ENCODE peak calls at places on chromosomes 16 and 17, in four cellular contexts. J, W, O and E are unnamed samples.

GRCh38 chr16:85560932-85561247 is 52.2 kb upstream of the GSE1 start:
- DNase-seq in O (no peak), W (no peak), J (no peak), E (no peak)

GRCh38 chr17:32452281-32452680 is 8.0 kb downstream of the PSMD11 start:
- DNase-seq in W (no peak), O (no peak), J (no peak), E (no peak)

GRCh38 chr17:82751171-82751570 is 694 bp upstream of the TBCD start:
- DNase-seq in J (no peak), W (no peak), O (no peak), E (no peak)

GRCh38 chr16:69535123-69536050 is 30.4 kb upstream of the NFAT5 start:
- DNase-seq in W (no peak), O (peak), J (no peak), E (no peak)

GRCh38 chr16:87677830-87678229 is 75.5 kb downstream of the JPH3 start:
- DNase-seq in O (no peak), J (no peak), W (no peak), E (no peak)

GRCh38 chr16:11342021-11342855 is 3.0 kb upstream of the RMI2 start:
- DNase-seq in J (peak), O (no peak), W (no peak), E (no peak)

GRCh38 chr17:75842963-75843576 is 1.1 kb downstream of the UNC13D start:
- DNase-seq in W (no peak), J (peak), O (no peak), E (peak)

GRCh38 chr16:1057252-1057932 is 15.2 kb upstream of the SSTR5 start:
- DNase-seq in W (no peak), O (peak), J (peak), E (peak)

GRCh38 chr17:227581-228222 is 46.3 kb upstream of the DOC2B start:
- DNase-seq in O (no peak), J (no peak), W (no peak), E (no peak)

GRCh38 chr17:1498233-1498632 is 5.7 kb upstream of the MYO1C start:
- DNase-seq in W (no peak), O (no peak), J (no peak), E (no peak)

GRCh38 chr16:2985457-2985856 is 5.2 kb upstream of the PKMYT1 start:
- DNase-seq in J (no peak), W (no peak), O (no peak), E (no peak)

GRCh38 chr16:2987286-2987685 is 7.0 kb upstream of the PKMYT1 start:
- DNase-seq in J (no peak), W (no peak), O (no peak), E (no peak)

GRCh38 chr16:2987854-2988253 is 7.6 kb upstream of the PKMYT1 start:
- DNase-seq in W (no peak), J (no peak), O (no peak), E (no peak)

GRCh38 chr16:2985893-2986355 is 5.7 kb upstream of the PKMYT1 start:
- DNase-seq in W (no peak), O (no peak), J (no peak), E (no peak)

DNA sequence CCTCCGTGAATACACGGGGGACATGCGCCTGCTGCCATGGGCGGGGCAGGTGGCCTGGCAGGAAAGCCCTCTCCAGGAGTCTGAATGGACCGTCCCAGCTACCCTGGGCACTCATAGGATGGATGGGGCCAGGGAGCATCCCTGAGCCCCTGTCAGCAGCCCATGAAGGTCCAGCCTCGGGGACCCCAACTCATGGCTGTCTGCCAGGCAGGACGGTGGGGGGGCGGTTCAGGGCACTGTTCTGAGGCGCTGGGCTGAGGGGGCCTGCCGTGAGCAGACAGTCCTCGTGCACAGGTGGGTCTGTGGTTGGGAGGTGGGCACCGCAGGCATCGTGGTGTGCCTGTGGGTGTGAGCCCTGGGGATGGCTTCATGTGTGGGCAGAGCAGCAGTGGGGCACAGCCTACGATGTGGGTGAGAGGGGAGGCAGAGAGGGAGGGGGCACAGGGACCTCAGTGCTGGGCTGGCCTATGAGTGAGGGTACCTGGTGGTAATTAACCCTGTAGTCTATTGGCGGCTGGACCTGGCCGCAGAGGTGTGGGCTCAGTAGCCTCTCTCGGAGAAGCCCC is 6.5 kb upstream of the PKMYT1 start:
- DNase-seq in J (no peak), O (no peak), W (no peak), E (no peak)
- TF ChIP-seq CTCF in J (no peak), O (no peak), W (no peak), E (no peak)

GRCh38 chr16:70704586-70704985 is 18.7 kb upstream of the MTSS2 start:
- DNase-seq in W (no peak), O (no peak), J (no peak), E (no peak)

GRCh38 chr16:70703835-70704381 is 18.1 kb upstream of the MTSS2 start:
- DNase-seq in O (no peak), J (no peak), W (no peak), E (no peak)

GRCh38 chr16:70702624-70703023 is 16.8 kb upstream of the MTSS2 start:
- DNase-seq in O (no peak), J (no peak), W (no peak), E (no peak)

GRCh38 chr16:70701998-70702397 is 16.1 kb upstream of the MTSS2 start:
- DNase-seq in W (no peak), J (no peak), O (no peak), E (no peak)

GRCh38 chr16:70703041-70703834 is 17.4 kb upstream of the MTSS2 start:
- DNase-seq in J (no peak), W (no peak), O (peak), E (no peak)
- TF ChIP-seq CTCF in J (no peak), W (peak), O (peak), E (no peak)

GRCh38 chr16:23183486-23183862 is 929 bp downstream of the SCNN1G start:
- DNase-seq in J (no peak), O (no peak), W (no peak), E (no peak)

GRCh38 chr16:23182206-23182674 is 305 bp upstream of the SCNN1G start:
- DNase-seq in O (peak), J (peak), W (peak), E (peak)

GRCh38 chr16:23185661-23186060 is 3.1 kb downstream of the SCNN1G start:
- DNase-seq in W (no peak), J (no peak), O (no peak), E (no peak)

GRCh38 chr16:23181506-23181905 is 1.0 kb upstream of the SCNN1G start:
- DNase-seq in O (no peak), J (no peak), W (no peak), E (no peak)

GRCh38 chr16:23182675-23183485 is at the start of gene SCNN1G:
- DNase-seq in O (no peak), W (no peak), J (no peak), E (no peak)
- TF ChIP-seq CTCF in O (no peak), W (peak), J (peak), E (no peak)

GRCh38 chr17:70767102-70767701 is 597.9 kb downstream of the KCNJ2 start:
- DNase-seq in J (no peak), O (peak), W (no peak), E (peak)
- TF ChIP-seq CTCF in J (peak), O (peak), W (peak), E (peak)

DNA sequence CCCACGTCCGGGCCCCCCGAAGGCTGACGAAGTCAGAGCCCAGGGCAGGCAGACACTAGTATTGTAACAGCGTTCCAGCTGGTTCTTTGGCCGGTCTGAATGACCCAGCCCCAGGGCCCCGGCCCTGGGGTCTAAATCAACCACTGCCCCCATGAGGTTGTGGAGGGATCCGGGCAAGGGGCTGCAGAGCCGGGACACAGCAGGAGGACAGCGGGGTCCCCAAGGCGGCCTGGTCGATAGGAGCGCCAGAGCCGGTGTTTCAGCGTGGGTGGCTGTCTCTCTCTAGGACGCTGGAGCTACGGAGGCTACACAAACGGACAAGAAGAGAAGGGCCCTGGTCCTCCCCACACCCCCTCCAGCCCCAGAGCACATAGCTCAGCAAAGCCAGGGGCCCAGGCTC is 101.8 kb downstream of the RBFOX3 start:
- DNase-seq in W (no peak), J (no peak), O (no peak), E (no peak)
- TF ChIP-seq CTCF in W (no peak), J (no peak), O (no peak), E (no peak)